ENCODE peak calls at places on chromosomes 2 and 18, in five cellular contexts. C, L, H, B and M are unnamed samples. For H3K4me1, the result is how much of the 10 kb centered on the place peaks cover.

GRCh38 chr2:186927185-186927866 is 78.4 kb upstream of the ZSWIM2 start:
- DNase-seq in C (no peak), L (no peak), H (no peak), B (no peak), M (no peak)

GRCh38 chr18:8952796-8953760 is 149.4 kb upstream of the NDUFV2 start:
- DNase-seq in C (peak), L (no peak), H (no peak), B (no peak), M (no peak)

GRCh38 chr2:21642647-21643046 is 518.9 kb downstream of the TDRD15 start:
- DNase-seq in C (no peak), L (no peak), H (no peak), B (no peak), M (no peak)

GRCh38 chr18:70380915-70381896 is 92.4 kb downstream of the SOCS6 start:
- DNase-seq in C (no peak), L (no peak), H (no peak), B (no peak), M (no peak)

GRCh38 chr18:75132931-75133525 is 75.9 kb downstream of the PTGR3 start:
- DNase-seq in C (peak), L (no peak), H (no peak), B (no peak), M (no peak)

GRCh38 chr2:69544951-69545350 is 98.6 kb downstream of the AAK1 start:
- DNase-seq in C (no peak), L (no peak), H (no peak), B (no peak), M (no peak)

GRCh38 chr2:25372405-25373268 is 30.9 kb upstream of the DNMT3A start:
- DNase-seq in C (no peak), L (no peak), H (no peak), B (no peak), M (no peak)

GRCh38 chr2:37698931-37699481 is 27.6 kb upstream of the CDC42EP3 start:
- DNase-seq in C (peak), L (no peak), H (no peak), B (no peak), M (no peak)

GRCh38 chr2:237309011-237309410 is 105.0 kb downstream of the COL6A3 start:
- DNase-seq in C (no peak), L (no peak), H (no peak), B (no peak), M (no peak)

GRCh38 chr18:68456985-68457384 is 257.9 kb downstream of the TMX3 start:
- DNase-seq in C (peak), L (no peak), H (no peak), B (no peak), M (no peak)

GRCh38 chr18:55510809-55511208 is 77.2 kb downstream of the TCF4 start:
- DNase-seq in C (peak), L (no peak), H (no peak), B (no peak), M (no peak)

GRCh38 chr2:217418090-217418489 is 558.2 kb upstream of the TNP1 start:
- DNase-seq in C (no peak), L (no peak), H (no peak), B (no peak), M (no peak)

GRCh38 chr2:64273524-64274398 is 129.5 kb upstream of the PELI1 start:
- DNase-seq in C (peak), L (no peak), H (no peak), B (no peak), M (no peak)

GRCh38 chr2:18067980-18068379 is 189.5 kb downstream of the KCNS3 start:
- DNase-seq in C (no peak), L (no peak), H (no peak), B (no peak), M (no peak)

GRCh38 chr18:76528477-76529432 is 33.7 kb upstream of the ZNF516 start:
- DNase-seq in C (no peak), L (no peak), H (no peak), B (no peak), M (no peak)

GRCh38 chr2:107132141-107132540 is 246.2 kb upstream of the ST6GAL2 start:
- DNase-seq in C (no peak), L (no peak), H (no peak), B (no peak), M (no peak)

GRCh38 chr18:80258640-80259039 is 11.3 kb upstream of the PARD6G start:
- DNase-seq in C (no peak), L (no peak), H (no peak), B (no peak), M (no peak)

GRCh38 chr2:96895709-96896651 is 26.1 kb upstream of the SEMA4C start:
- DNase-seq in C (peak), L (no peak), H (peak), B (no peak), M (no peak)

GRCh38 chr2:147937744-147938349 is 82.7 kb downstream of the ORC4 start:
- DNase-seq in C (peak), L (no peak), H (no peak), B (no peak), M (peak)

GRCh38 chr2:45237850-45238542 is 228.7 kb upstream of the SIX2 start:
- DNase-seq in C (peak), L (no peak), H (no peak), B (no peak), M (no peak)

GRCh38 chr2:53751728-53752127 is 15.9 kb upstream of the CHAC2 start:
- DNase-seq in C (peak), L (no peak), H (no peak), B (no peak), M (no peak)

GRCh38 chr2:157783180-157783579 is 93.0 kb downstream of the ACVR1 start:
- DNase-seq in C (no peak), L (no peak), H (no peak), B (no peak), M (no peak)

GRCh38 chr18:12726774-12727550 is 24.1 kb downstream of the PSMG2 start:
- DNase-seq in C (peak), L (no peak), H (peak), B (no peak), M (peak)

GRCh38 chr2:224518806-224519580 is 66.2 kb downstream of the CUL3 start:
- DNase-seq in C (peak), L (no peak), H (no peak), B (no peak), M (no peak)

GRCh38 chr2:177314722-177315264 is 50.3 kb upstream of the NFE2L2 start:
- DNase-seq in C (no peak), L (no peak), H (no peak), B (no peak), M (no peak)

GRCh38 chr2:169221745-169222369 is 140.5 kb downstream of the LRP2 start:
- DNase-seq in C (peak), L (no peak), H (no peak), B (no peak), M (no peak)

GRCh38 chr2:205409403-205409802 is 272.9 kb upstream of the NRP2 start:
- DNase-seq in C (peak), L (no peak), H (no peak), B (no peak), M (no peak)

DNA sequence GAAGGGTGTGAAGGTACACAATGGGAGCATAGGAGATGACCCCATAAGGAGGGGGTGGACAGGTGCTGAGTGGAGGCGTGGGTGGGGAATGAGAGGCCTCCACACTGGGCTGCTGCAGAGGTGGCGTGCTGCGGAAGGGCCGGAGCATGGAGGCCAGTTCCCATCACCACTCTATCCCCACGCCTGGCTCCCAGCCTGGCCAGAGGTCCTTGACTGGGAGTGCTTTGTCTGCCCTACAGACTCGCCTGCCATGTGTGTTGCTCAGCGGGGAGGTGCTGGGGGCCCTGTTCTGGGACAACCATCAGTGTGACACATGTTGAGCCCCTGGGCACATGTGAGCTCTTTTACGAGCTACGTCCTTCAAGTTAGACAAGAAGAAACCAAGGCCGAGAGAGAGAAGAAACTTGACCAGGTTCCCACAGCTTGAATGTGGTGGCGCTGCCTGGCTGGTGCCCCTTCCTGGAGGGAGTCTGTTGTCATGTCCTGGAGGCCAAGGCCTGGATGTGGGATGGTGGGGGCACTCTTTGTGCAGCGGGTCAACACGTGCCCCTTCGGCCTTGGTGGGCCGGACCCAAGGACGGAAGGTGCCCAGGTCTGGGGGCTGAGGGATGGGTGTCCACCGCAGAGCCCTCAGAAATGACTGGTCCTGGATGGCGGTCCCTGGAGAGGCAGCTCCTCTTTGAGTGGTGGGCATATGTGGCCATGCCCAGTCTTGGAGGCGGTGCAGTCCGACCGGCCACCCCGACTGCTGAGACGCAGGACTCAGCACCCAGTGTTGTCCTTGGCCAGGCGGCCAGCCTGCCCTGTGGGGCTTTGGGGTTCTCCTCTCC is 1.2 kb upstream of the INPP5D start:
- DNase-seq in C (no peak), L (no peak), H (no peak), B (peak), M (no peak)
- H3K27ac ChIP-seq in C (no peak), L (peak), H (no peak), B (peak), M (peak)

GRCh38 chr2:102106133-102106556 is 36.4 kb upstream of the IL1R1 start:
- DNase-seq in C (peak), L (no peak), H (no peak), B (no peak), M (no peak)
- H3K4me3 ChIP-seq in C (no peak), L (no peak), H (no peak), B (peak), M (no peak)

GRCh38 chr2:55590810-55591440 is 26.5 kb downstream of the PPP4R3B start:
- DNase-seq in C (peak), L (no peak), H (no peak), B (no peak), M (no peak)
- H3K4me1 ChIP-seq in C (under half), L (under half), H (under half), B (under half), M (under half)

DNA sequence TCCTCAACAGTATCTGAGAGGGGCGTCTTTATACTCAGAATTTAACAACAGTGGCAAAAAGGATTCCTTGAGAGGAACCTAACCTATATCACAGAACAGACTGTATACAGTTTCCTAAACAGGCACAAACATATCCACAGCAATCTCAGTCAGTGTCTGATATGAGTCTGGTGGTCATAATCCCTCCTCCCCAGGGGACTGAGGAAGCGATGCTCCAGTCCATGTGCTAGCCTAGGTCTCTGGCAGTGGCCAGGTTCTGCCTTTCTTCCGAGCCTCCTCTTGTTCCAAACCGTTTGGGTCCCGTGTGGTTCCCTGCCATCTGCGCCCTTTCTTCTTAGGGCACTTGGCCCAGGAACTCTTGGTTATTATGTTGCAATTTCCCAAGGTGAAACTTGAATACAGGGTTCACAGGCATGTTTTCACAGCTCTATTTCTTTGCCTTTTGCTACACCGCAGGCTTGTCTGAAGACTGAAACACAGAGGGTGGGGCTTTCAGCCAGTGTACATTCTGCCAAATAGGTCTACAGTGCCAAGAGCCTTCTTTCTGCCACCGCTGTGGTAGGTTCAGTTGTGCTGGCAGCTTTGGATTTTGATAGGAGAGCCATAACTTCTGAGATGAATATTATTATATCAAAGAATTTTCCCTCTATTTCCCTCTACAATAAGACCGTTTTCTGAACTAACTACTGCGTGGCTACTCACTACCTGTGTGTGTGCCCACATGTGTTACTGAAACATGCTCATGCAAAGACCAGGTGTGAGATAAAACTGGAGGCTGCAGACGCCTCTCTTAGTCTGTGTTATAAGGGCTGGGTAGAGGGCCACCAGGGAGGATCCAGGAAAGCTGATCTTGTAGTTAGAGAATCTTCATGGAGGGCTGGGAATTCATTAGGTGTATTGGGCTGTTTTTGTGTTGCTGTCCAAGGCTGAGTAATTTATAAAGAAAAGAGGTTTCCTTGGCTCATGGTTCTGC is 75.0 kb upstream of the HAAO start:
- DNase-seq in C (no peak), L (no peak), H (no peak), B (no peak), M (no peak)
- H3K27ac ChIP-seq in C (no peak), L (peak), H (no peak), B (peak), M (no peak)